ENCODE peak calls at places on chromosomes 11 and 22, in seven cellular contexts. X is CD4-positive, alpha-beta memory T cell; I is bronchial epithelial cell; T is epithelial cell of esophagus; U is PC-3; Q is retinal pigment epithelial cell; H is spleen. D is an unnamed sample.

GRCh38 chr11:126340960-126341709 is 14.4 kb upstream of the ST3GAL4 start:
- DNase-seq in X (no peak), I (no peak), T (no peak), H (peak), Q (no peak), U (peak), D (no peak)

GRCh38 chr11:57095896-57096295 is 85.9 kb upstream of the LRRC55 start:
- DNase-seq in X (no peak), H (no peak), T (no peak), U (no peak), Q (no peak), I (no peak), D (no peak)

GRCh38 chr11:45650166-45651095 is 15.0 kb downstream of the CHST1 start:
- DNase-seq in X (no peak), U (no peak), T (no peak), H (peak), Q (no peak), I (no peak), D (no peak)

GRCh38 chr11:64250875-64251721 is at the start of gene PLCB3:
- DNase-seq in U (peak), Q (no peak), H (peak), X (peak), T (peak), I (no peak), D (no peak)

GRCh38 chr11:95076416-95076815 is 9.7 kb downstream of the SRSF8 start:
- DNase-seq in U (peak), T (peak), H (no peak), I (peak), X (no peak), Q (no peak), D (peak)

GRCh38 chr11:48210052-48210451 is 6.6 kb upstream of the OR4B1 start:
- DNase-seq in H (no peak), T (no peak), I (no peak), U (peak), X (no peak), Q (no peak), D (no peak)

GRCh38 chr22:20084547-20085413 is 4.7 kb downstream of the DGCR8 start:
- DNase-seq in U (no peak), X (no peak), T (no peak), H (peak), Q (no peak), I (peak), D (no peak)

GRCh38 chr11:83456075-83456474 is 169.9 kb upstream of the CCDC90B start:
- DNase-seq in I (no peak), X (no peak), U (no peak), Q (peak), T (no peak), H (no peak), D (no peak)

GRCh38 chr22:24414984-24415945 is 12.1 kb upstream of the ADORA2A start:
- DNase-seq in H (no peak), Q (no peak), U (no peak), X (no peak), T (no peak), I (no peak), D (no peak)

GRCh38 chr11:105937738-105938137 is 84.3 kb downstream of the MSANTD4 start:
- DNase-seq in I (no peak), T (no peak), H (no peak), X (no peak), U (no peak), Q (no peak), D (no peak)

GRCh38 chr22:50544746-50545253 is 899 bp upstream of the KLHDC7B start:
- DNase-seq in X (no peak), Q (no peak), U (no peak), H (peak), I (peak), T (peak), D (no peak)

GRCh38 chr22:50545522-50546325 is at the start of gene KLHDC7B:
- DNase-seq in Q (no peak), I (no peak), U (no peak), X (no peak), H (peak), T (no peak), D (no peak)

GRCh38 chr22:50546326-50547230 is 879 bp downstream of the KLHDC7B start:
- DNase-seq in Q (no peak), U (no peak), H (peak), T (no peak), I (no peak), X (no peak), D (no peak)

GRCh38 chr22:50542416-50542927 is 3.2 kb upstream of the KLHDC7B start:
- DNase-seq in H (peak), X (no peak), U (no peak), Q (no peak), I (peak), T (peak), D (no peak)

GRCh38 chr22:50544078-50544745 is 1.5 kb upstream of the KLHDC7B start:
- DNase-seq in H (peak), T (peak), Q (no peak), X (peak), I (peak), U (no peak), D (no peak)
- H3K4me3 ChIP-seq in H (peak), T (peak), Q (no peak), X (peak), I (peak), U (no peak), D (peak)

DNA sequence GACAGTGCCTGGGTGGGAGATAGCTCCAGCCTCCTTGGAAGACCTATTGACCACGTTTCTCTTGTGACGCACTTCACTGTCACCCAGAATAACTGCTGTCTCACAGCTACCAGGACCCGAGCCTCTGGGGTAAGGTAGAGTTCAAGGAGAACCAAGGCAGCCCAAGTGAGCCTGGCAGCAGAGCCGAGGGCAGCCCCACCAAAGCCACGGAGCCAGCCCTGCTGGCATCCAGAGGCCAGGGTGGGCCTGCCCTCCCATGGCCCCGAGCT is 32.8 kb downstream of the RSPH14 start:
- DNase-seq in U (no peak), X (no peak), H (no peak), Q (no peak), I (no peak), T (no peak), D (no peak)
- H3K4me3 ChIP-seq in U (no peak), X (no peak), H (no peak), Q (no peak), I (no peak), T (no peak), D (no peak)

GRCh38 chr22:40594346-40594745 is 42.2 kb downstream of the MRTFA start:
- DNase-seq in Q (no peak), H (no peak), X (no peak), U (no peak), I (no peak), T (no peak), D (no peak)
- H3K4me3 ChIP-seq in Q (no peak), H (no peak), X (no peak), U (no peak), I (no peak), T (no peak), D (no peak)

DNA sequence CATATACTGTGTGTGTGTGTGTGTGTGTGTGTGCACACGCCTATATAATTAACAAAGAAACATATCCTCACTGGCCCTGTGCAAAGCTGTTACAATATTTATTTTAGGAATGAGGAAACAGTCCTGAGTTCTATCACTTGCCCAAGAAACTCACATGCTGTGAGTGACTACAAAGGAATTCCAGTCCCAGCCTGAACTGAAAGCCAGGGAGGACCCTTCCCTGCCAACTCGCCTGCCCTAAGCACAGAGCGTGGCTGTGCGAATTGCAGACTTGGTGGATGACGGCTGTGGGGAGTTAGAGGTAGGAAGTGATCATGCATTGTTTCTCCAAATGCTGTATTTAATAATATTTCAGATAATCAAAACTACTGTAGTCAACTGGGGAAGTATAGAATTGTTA is 26.4 kb upstream of the CD5 start:
- DNase-seq in U (peak), X (no peak), H (no peak), T (peak), Q (peak), I (peak), D (peak)
- H3K4me3 ChIP-seq in U (no peak), X (no peak), H (no peak), T (no peak), Q (no peak), I (no peak), D (no peak)

DNA sequence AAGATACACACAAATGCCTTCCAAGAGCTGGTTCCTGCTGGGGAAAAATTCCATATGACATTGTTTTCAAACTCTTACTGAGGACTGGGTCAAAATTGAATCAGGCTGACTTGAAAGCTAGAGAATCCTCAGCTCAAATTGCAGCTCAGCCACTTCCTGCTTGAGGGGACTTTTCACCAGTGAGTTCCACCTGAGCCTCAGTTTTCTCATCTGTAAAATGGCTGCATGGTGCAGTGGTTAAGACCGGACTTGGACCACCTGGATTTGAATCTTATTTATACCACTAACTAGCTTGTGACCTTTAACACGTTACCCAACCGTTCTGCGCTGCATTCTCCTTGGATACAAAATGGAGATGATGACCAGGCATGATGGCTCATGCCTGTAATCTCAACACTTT is 69.9 kb upstream of the ASPHD2 start:
- DNase-seq in X (no peak), U (no peak), T (no peak), H (no peak), I (no peak), Q (no peak), D (no peak)
- H3K4me3 ChIP-seq in X (no peak), U (no peak), T (no peak), H (no peak), I (no peak), Q (no peak), D (no peak)

GRCh38 chr11:68941324-68942089 is 37.8 kb downstream of the IGHMBP2 start:
- DNase-seq in T (no peak), Q (no peak), U (no peak), X (no peak), H (peak), I (no peak), D (no peak)
- H3K4me3 ChIP-seq in T (no peak), Q (no peak), U (no peak), X (no peak), H (no peak), I (no peak), D (no peak)

DNA sequence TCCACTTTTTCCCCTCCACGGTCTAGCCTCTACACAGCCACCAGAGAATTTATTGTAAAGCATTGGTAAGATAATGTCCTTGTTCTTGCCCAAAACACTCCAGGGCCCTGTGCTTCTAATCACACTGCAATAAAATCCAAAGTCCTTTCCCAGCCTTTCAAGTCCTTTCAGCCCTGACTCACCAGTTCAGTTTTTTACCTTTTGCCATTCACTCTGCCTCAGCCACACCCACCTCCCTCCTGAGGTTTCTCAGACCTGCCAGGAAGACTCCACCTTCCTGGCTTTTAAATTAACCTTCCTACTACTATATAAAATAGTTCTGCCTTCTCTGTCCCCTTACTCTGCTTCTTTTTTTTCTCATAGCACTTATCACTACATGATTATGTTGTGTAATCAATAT is 91.0 kb upstream of the ARHGAP32 start:
- DNase-seq in H (no peak), T (peak), U (peak), I (peak), Q (no peak), X (no peak), D (no peak)
- H3K4me3 ChIP-seq in H (no peak), T (no peak), U (no peak), I (no peak), Q (no peak), X (no peak), D (no peak)

DNA sequence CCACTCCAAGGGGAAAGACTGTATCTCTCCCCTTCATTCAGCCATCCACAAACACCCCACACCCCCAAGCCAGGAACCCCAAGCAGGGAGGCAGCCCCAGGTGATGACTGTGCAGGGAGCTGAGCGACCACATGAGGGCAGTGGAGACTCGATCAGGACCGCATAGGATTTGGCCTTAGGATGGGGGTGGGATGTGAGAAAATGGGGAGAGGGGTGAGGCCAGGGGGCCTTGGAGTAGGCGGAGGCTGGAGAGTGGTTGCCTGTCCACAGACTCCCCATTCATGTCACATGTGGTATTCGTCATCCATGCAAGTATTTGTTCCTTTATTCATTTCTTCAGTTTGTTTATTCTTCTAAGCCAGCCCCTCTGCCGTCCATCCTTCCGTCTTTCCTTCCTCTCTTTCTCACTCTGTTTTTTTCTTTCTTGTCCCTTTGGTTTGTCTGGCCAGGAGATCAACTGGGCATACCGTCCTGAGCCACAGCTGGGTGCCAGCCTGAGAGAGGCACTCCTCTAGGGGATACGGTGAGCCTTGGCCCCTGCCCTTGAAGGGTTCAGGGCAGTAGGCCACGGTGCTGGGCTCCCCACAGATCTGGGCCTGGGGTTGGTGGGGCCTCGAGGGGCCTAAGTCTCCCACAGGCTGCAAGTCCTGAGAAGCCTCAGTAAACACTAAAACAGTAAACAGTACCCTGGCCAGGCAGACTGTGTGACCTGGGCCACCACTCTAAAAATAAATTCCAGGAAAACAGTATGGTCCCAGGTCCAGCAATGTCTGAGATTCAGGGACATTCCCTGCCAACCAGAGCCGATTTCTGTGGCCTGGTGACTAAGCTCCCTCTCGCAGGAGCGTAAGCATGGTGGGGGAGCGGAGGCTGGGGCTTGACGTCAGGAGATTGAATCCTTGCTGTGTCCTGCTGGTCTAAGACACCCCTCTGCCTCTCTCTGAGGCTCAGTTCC is 2.5 kb upstream of the RHOD start:
- DNase-seq in X (peak), I (peak), T (peak), Q (peak), H (no peak), U (peak), D (no peak)
- H3K4me3 ChIP-seq in X (no peak), I (no peak), T (no peak), Q (no peak), H (no peak), U (no peak), D (no peak)

GRCh38 chr22:46081036-46081830 is 69.1 kb upstream of the PPARA start:
- DNase-seq in Q (no peak), H (peak), U (no peak), T (no peak), I (no peak), X (no peak), D (no peak)
- H3K4me3 ChIP-seq in Q (no peak), H (peak), U (peak), T (peak), I (no peak), X (no peak), D (peak)

GRCh38 chr11:61110255-61111059 is 8.2 kb downstream of the CD5 start:
- DNase-seq in U (no peak), Q (no peak), X (peak), T (no peak), I (no peak), H (no peak), D (no peak)
- H3K4me3 ChIP-seq in U (no peak), Q (no peak), X (no peak), T (no peak), I (no peak), H (no peak), D (no peak)

D was measured in epithelial cell of proximal tubule.